ENCODE peak calls at places on chromosomes 5 and 9, in five cellular contexts. One of them, this sample, is unnamed. For H3K27me3, the result is how much of the 10 kb centered on the place peaks cover.

GRCh38 chr5:66824476-66824875 is 228.3 kb downstream of the MAST4 start:
- DNase-seq in fibroblast of lung: no peak
- DNase-seq in right atrium auricular region: no peak
- DNase-seq in HL-60: no peak
- DNase-seq in endothelial cell of umbilical vein: no peak
- DNase-seq in this sample: no peak

GRCh38 chr9:104851521-104851920 is 76.4 kb downstream of the ABCA1 start:
- DNase-seq in HL-60: no peak
- DNase-seq in fibroblast of lung: no peak
- DNase-seq in endothelial cell of umbilical vein: no peak
- DNase-seq in right atrium auricular region: no peak
- DNase-seq in this sample: no peak

GRCh38 chr5:12615141-12615820 is 711.0 kb upstream of the CTNND2 start:
- DNase-seq in right atrium auricular region: no peak
- DNase-seq in HL-60: no peak
- DNase-seq in endothelial cell of umbilical vein: no peak
- DNase-seq in fibroblast of lung: peak
- DNase-seq in this sample: no peak

GRCh38 chr9:136228107-136228875 is 17.3 kb downstream of the QSOX2 start:
- DNase-seq in endothelial cell of umbilical vein: peak
- DNase-seq in fibroblast of lung: peak
- DNase-seq in HL-60: no peak
- DNase-seq in right atrium auricular region: no peak
- DNase-seq in this sample: no peak

GRCh38 chr5:161431963-161432362 is 114.6 kb downstream of the GABRB2 start:
- DNase-seq in endothelial cell of umbilical vein: no peak
- DNase-seq in HL-60: no peak
- DNase-seq in fibroblast of lung: no peak
- DNase-seq in right atrium auricular region: no peak
- DNase-seq in this sample: no peak

GRCh38 chr5:154260224-154260859 is 69.8 kb downstream of the GALNT10 start:
- DNase-seq in right atrium auricular region: no peak
- DNase-seq in fibroblast of lung: peak
- DNase-seq in endothelial cell of umbilical vein: no peak
- DNase-seq in HL-60: no peak
- DNase-seq in this sample: no peak

GRCh38 chr5:58015175-58015574 is 444.7 kb downstream of the PLK2 start:
- DNase-seq in right atrium auricular region: no peak
- DNase-seq in HL-60: no peak
- DNase-seq in endothelial cell of umbilical vein: peak
- DNase-seq in fibroblast of lung: no peak
- DNase-seq in this sample: no peak

GRCh38 chr9:10173561-10173960 is 439.2 kb downstream of the PTPRD start:
- DNase-seq in right atrium auricular region: no peak
- DNase-seq in HL-60: no peak
- DNase-seq in fibroblast of lung: no peak
- DNase-seq in endothelial cell of umbilical vein: no peak
- DNase-seq in this sample: no peak

GRCh38 chr5:81971086-81971693 is 633 bp upstream of the ATG10 start:
- DNase-seq in fibroblast of lung: peak
- DNase-seq in right atrium auricular region: no peak
- DNase-seq in HL-60: no peak
- DNase-seq in endothelial cell of umbilical vein: no peak
- DNase-seq in this sample: no peak

GRCh38 chr9:83511051-83511450 is 27.1 kb downstream of the FRMD3 start:
- DNase-seq in right atrium auricular region: no peak
- DNase-seq in endothelial cell of umbilical vein: peak
- DNase-seq in HL-60: peak
- DNase-seq in fibroblast of lung: peak
- DNase-seq in this sample: peak

GRCh38 chr9:3719286-3719685 is 193.5 kb upstream of the RFX3 start:
- DNase-seq in HL-60: no peak
- DNase-seq in endothelial cell of umbilical vein: no peak
- DNase-seq in fibroblast of lung: peak
- DNase-seq in right atrium auricular region: no peak
- DNase-seq in this sample: no peak

GRCh38 chr9:6150483-6150882 is 65.1 kb upstream of the IL33 start:
- DNase-seq in HL-60: no peak
- DNase-seq in endothelial cell of umbilical vein: no peak
- DNase-seq in fibroblast of lung: no peak
- DNase-seq in right atrium auricular region: no peak
- DNase-seq in this sample: no peak

GRCh38 chr9:87342743-87343142 is 154.9 kb upstream of the DAPK1 start:
- DNase-seq in endothelial cell of umbilical vein: no peak
- DNase-seq in HL-60: no peak
- DNase-seq in fibroblast of lung: no peak
- DNase-seq in right atrium auricular region: no peak
- DNase-seq in this sample: no peak

GRCh38 chr5:43193171-43193951 is 1.3 kb downstream of the NIM1K start:
- DNase-seq in fibroblast of lung: peak
- DNase-seq in endothelial cell of umbilical vein: peak
- DNase-seq in HL-60: peak
- DNase-seq in right atrium auricular region: peak
- DNase-seq in this sample: peak

GRCh38 chr9:124436320-124436719 is 13.9 kb upstream of the ADGRD2 start:
- DNase-seq in HL-60: no peak
- DNase-seq in right atrium auricular region: no peak
- DNase-seq in fibroblast of lung: no peak
- DNase-seq in endothelial cell of umbilical vein: no peak
- DNase-seq in this sample: no peak

GRCh38 chr9:136267261-136268111 is 21.9 kb upstream of the QSOX2 start:
- DNase-seq in endothelial cell of umbilical vein: peak
- DNase-seq in HL-60: peak
- DNase-seq in fibroblast of lung: peak
- DNase-seq in right atrium auricular region: peak
- DNase-seq in this sample: no peak

GRCh38 chr5:21802869-21803490 is 1050.2 kb downstream of the CDH12 start:
- DNase-seq in right atrium auricular region: no peak
- DNase-seq in fibroblast of lung: peak
- DNase-seq in HL-60: no peak
- DNase-seq in endothelial cell of umbilical vein: peak
- DNase-seq in this sample: no peak

GRCh38 chr5:31809037-31809910 is 170.3 kb downstream of the PDZD2 start:
- DNase-seq in fibroblast of lung: peak
- DNase-seq in right atrium auricular region: peak
- DNase-seq in endothelial cell of umbilical vein: peak
- DNase-seq in HL-60: peak
- DNase-seq in this sample: no peak

GRCh38 chr5:173016621-173017046 is 33.1 kb downstream of the ATP6V0E1 start:
- DNase-seq in fibroblast of lung: peak
- DNase-seq in HL-60: no peak
- DNase-seq in right atrium auricular region: peak
- DNase-seq in endothelial cell of umbilical vein: peak
- DNase-seq in this sample: peak

GRCh38 chr5:135235551-135236100 is 163.4 kb downstream of the MACROH2A1 start:
- DNase-seq in right atrium auricular region: no peak
- DNase-seq in endothelial cell of umbilical vein: no peak
- DNase-seq in HL-60: no peak
- DNase-seq in fibroblast of lung: no peak
- DNase-seq in this sample: no peak

GRCh38 chr9:110769667-110770066 is 101.1 kb downstream of the MUSK start:
- DNase-seq in right atrium auricular region: no peak
- DNase-seq in endothelial cell of umbilical vein: no peak
- DNase-seq in fibroblast of lung: peak
- DNase-seq in HL-60: no peak
- DNase-seq in this sample: no peak

GRCh38 chr5:167814828-167815227 is 476.6 kb upstream of the WWC1 start:
- DNase-seq in right atrium auricular region: no peak
- DNase-seq in endothelial cell of umbilical vein: no peak
- DNase-seq in HL-60: no peak
- DNase-seq in fibroblast of lung: peak
- DNase-seq in this sample: peak

GRCh38 chr5:145478651-145479050 is 356.5 kb downstream of the PRELID2 start:
- DNase-seq in fibroblast of lung: no peak
- DNase-seq in right atrium auricular region: no peak
- DNase-seq in endothelial cell of umbilical vein: no peak
- DNase-seq in HL-60: no peak
- DNase-seq in this sample: no peak

GRCh38 chr5:73996181-73996770 is 370.3 kb downstream of the ARHGEF28 start:
- DNase-seq in fibroblast of lung: no peak
- DNase-seq in HL-60: no peak
- DNase-seq in endothelial cell of umbilical vein: no peak
- DNase-seq in right atrium auricular region: no peak
- DNase-seq in this sample: no peak

GRCh38 chr5:67807116-67807888 is 408.3 kb upstream of the PIK3R1 start:
- DNase-seq in HL-60: no peak
- DNase-seq in fibroblast of lung: peak
- DNase-seq in endothelial cell of umbilical vein: no peak
- DNase-seq in right atrium auricular region: no peak
- DNase-seq in this sample: no peak

GRCh38 chr9:131697097-131697496 is 42.8 kb downstream of the RAPGEF1 start:
- DNase-seq in right atrium auricular region: no peak
- DNase-seq in HL-60: no peak
- DNase-seq in endothelial cell of umbilical vein: no peak
- DNase-seq in fibroblast of lung: peak
- DNase-seq in this sample: no peak

GRCh38 chr5:107446972-107447371 is 223.8 kb downstream of the EFNA5 start:
- DNase-seq in fibroblast of lung: no peak
- DNase-seq in HL-60: no peak
- DNase-seq in right atrium auricular region: no peak
- DNase-seq in endothelial cell of umbilical vein: no peak
- DNase-seq in this sample: no peak

GRCh38 chr9:26947736-26948135 is 694 bp upstream of the PLAA start:
- DNase-seq in HL-60: no peak
- DNase-seq in fibroblast of lung: peak
- DNase-seq in endothelial cell of umbilical vein: no peak
- DNase-seq in right atrium auricular region: no peak
- DNase-seq in this sample: no peak

GRCh38 chr5:59317023-59317771 is 576.3 kb downstream of the PDE4D start:
- DNase-seq in fibroblast of lung: no peak
- DNase-seq in HL-60: no peak
- DNase-seq in endothelial cell of umbilical vein: peak
- DNase-seq in right atrium auricular region: no peak
- DNase-seq in this sample: peak

GRCh38 chr5:68884144-68884754 is 209.6 kb upstream of the SLC30A5 start:
- DNase-seq in right atrium auricular region: no peak
- DNase-seq in fibroblast of lung: no peak
- DNase-seq in HL-60: no peak
- DNase-seq in endothelial cell of umbilical vein: no peak
- DNase-seq in this sample: no peak

GRCh38 chr5:91486638-91487037 is 103.5 kb upstream of the ARRDC3 start:
- DNase-seq in HL-60: no peak
- DNase-seq in right atrium auricular region: no peak
- DNase-seq in fibroblast of lung: peak
- DNase-seq in endothelial cell of umbilical vein: no peak
- DNase-seq in this sample: no peak

DNA sequence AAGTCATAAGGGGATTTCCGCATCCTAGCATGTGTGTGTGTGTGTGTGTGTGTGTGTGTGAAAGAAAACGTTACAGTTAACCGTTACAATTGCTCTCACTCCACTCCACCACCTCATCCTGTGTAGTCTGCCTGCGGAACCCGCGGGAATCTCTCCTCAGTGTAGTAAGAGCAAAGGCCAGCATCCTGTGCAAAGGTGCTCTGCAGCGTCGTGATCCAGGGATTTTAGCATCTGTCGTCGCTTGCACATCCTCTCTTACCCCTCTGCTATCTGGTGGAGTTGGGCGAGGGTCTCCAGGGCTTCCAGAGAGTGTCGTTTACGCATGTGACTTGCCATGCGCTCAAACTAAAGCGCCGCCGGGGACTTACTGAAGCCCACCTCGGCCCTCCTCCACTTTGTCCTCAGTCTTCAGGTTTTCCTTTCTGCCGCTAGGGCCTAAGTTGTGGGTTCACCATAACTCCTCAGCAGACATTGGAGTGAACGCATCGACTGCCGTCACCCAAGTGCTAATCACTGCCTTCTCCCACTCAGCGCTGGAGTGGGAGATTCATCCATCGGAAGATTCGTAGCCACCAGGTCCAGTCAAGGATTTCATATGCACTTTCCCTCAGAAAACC is 3.9 kb downstream of the CDKN2B start:
- DNase-seq in right atrium auricular region: no peak
- DNase-seq in HL-60: peak
- DNase-seq in fibroblast of lung: peak
- DNase-seq in endothelial cell of umbilical vein: peak
- DNase-seq in this sample: no peak
- H3K4me3 ChIP-seq in right atrium auricular region: no peak
- H3K4me3 ChIP-seq in HL-60: no peak
- H3K4me3 ChIP-seq in fibroblast of lung: peak
- H3K4me3 ChIP-seq in endothelial cell of umbilical vein: no peak
- H3K4me3 ChIP-seq in this sample: peak

GRCh38 chr5:1444361-1445189 is 665 bp downstream of the SLC6A3 start:
- DNase-seq in endothelial cell of umbilical vein: no peak
- DNase-seq in fibroblast of lung: no peak
- DNase-seq in right atrium auricular region: no peak
- DNase-seq in HL-60: no peak
- DNase-seq in this sample: no peak

GRCh38 chr5:1446602-1447343 is 1.5 kb upstream of the SLC6A3 start:
- DNase-seq in endothelial cell of umbilical vein: no peak
- DNase-seq in HL-60: no peak
- DNase-seq in fibroblast of lung: no peak
- DNase-seq in right atrium auricular region: no peak
- DNase-seq in this sample: no peak

GRCh38 chr5:1447772-1448361 is 2.6 kb upstream of the SLC6A3 start:
- DNase-seq in HL-60: no peak
- DNase-seq in fibroblast of lung: no peak
- DNase-seq in endothelial cell of umbilical vein: no peak
- DNase-seq in right atrium auricular region: no peak
- DNase-seq in this sample: no peak

GRCh38 chr5:1445313-1445894 is at the start of gene SLC6A3:
- DNase-seq in endothelial cell of umbilical vein: no peak
- DNase-seq in right atrium auricular region: no peak
- DNase-seq in HL-60: no peak
- DNase-seq in fibroblast of lung: no peak
- DNase-seq in this sample: no peak

GRCh38 chr5:1445895-1446601 is 808 bp upstream of the SLC6A3 start:
- DNase-seq in right atrium auricular region: no peak
- DNase-seq in fibroblast of lung: no peak
- DNase-seq in HL-60: no peak
- DNase-seq in endothelial cell of umbilical vein: no peak
- DNase-seq in this sample: no peak
- H3K27me3 ChIP-seq in right atrium auricular region: under half
- H3K27me3 ChIP-seq in fibroblast of lung: under half
- H3K27me3 ChIP-seq in HL-60: under half
- H3K27me3 ChIP-seq in endothelial cell of umbilical vein: under half
- H3K27me3 ChIP-seq in this sample: under half

GRCh38 chr5:151675956-151676712 is 10.6 kb downstream of the SPARC start:
- DNase-seq in HL-60: no peak
- DNase-seq in fibroblast of lung: no peak
- DNase-seq in endothelial cell of umbilical vein: peak
- DNase-seq in right atrium auricular region: no peak
- DNase-seq in this sample: no peak
- H3K4me3 ChIP-seq in HL-60: no peak
- H3K4me3 ChIP-seq in fibroblast of lung: no peak
- H3K4me3 ChIP-seq in endothelial cell of umbilical vein: no peak
- H3K4me3 ChIP-seq in right atrium auricular region: no peak
- H3K4me3 ChIP-seq in this sample: no peak

GRCh38 chr5:11329676-11330075 is 568.6 kb upstream of the DAP start:
- DNase-seq in HL-60: no peak
- DNase-seq in fibroblast of lung: no peak
- DNase-seq in right atrium auricular region: no peak
- DNase-seq in endothelial cell of umbilical vein: no peak
- DNase-seq in this sample: no peak

GRCh38 chr5:11319851-11320580 is 559.0 kb upstream of the DAP start:
- DNase-seq in right atrium auricular region: no peak
- DNase-seq in endothelial cell of umbilical vein: no peak
- DNase-seq in HL-60: no peak
- DNase-seq in fibroblast of lung: peak
- DNase-seq in this sample: no peak

GRCh38 chr5:11322133-11322532 is 561.1 kb upstream of the DAP start:
- DNase-seq in fibroblast of lung: peak
- DNase-seq in endothelial cell of umbilical vein: no peak
- DNase-seq in right atrium auricular region: no peak
- DNase-seq in HL-60: peak
- DNase-seq in this sample: no peak

GRCh38 chr5:11324521-11325289 is 563.7 kb upstream of the DAP start:
- DNase-seq in endothelial cell of umbilical vein: no peak
- DNase-seq in fibroblast of lung: no peak
- DNase-seq in right atrium auricular region: no peak
- DNase-seq in HL-60: no peak
- DNase-seq in this sample: no peak
- H3K27me3 ChIP-seq in endothelial cell of umbilical vein: under half
- H3K27me3 ChIP-seq in fibroblast of lung: under half
- H3K27me3 ChIP-seq in right atrium auricular region: under half
- H3K27me3 ChIP-seq in HL-60: under half
- H3K27me3 ChIP-seq in this sample: under half

This sample was measured in BJ.